ENCODE peak calls at places on chromosomes 7 and 10, in ten cellular contexts. I is GM20000, N is kidney, F is cardiac muscle cell, A is progenitor cell of endocrine pancreas, K is ovary, V is foreskin keratinocyte, H is nephron progenitor cell, M is IMR-90, T is BJ. Z is an unnamed sample.

GRCh38 chr10:125158528-125159485 is 1.6 kb downstream of the CTBP2 start:
- DNase-seq in I (peak; percentile 77), N (peak; percentile 82), F (peak; percentile 64), A (no peak), K (peak; percentile 55), V (no peak), H (peak; percentile 49), M (peak; percentile 54), T (no peak), Z (peak; percentile 44)

GRCh38 chr7:109950821-109951601 is 1139.9 kb upstream of the LRRN3 start:
- DNase-seq in I (no peak), N (no peak), F (no peak), A (no peak), K (no peak), V (no peak), H (no peak), M (no peak), T (no peak), Z (no peak)

GRCh38 chr10:13698217-13698616 is 111.5 kb downstream of the PRPF18 start:
- DNase-seq in I (no peak), N (no peak), F (no peak), A (no peak), K (no peak), V (peak; percentile 39), H (no peak), M (no peak), T (no peak), Z (no peak)

GRCh38 chr7:70694357-70694908 is 437.5 kb upstream of the GALNT17 start:
- DNase-seq in I (peak; percentile 73), N (peak; percentile 81), F (peak; percentile 70), A (peak; percentile 31), K (peak; percentile 44), V (no peak), H (peak; percentile 62), M (peak; percentile 28), T (no peak), Z (no peak)

GRCh38 chr10:132978542-132978941 is 36.2 kb upstream of the CFAP46 start:
- DNase-seq in I (no peak), N (no peak), F (no peak), A (no peak), K (no peak), V (no peak), H (no peak), M (no peak), T (no peak), Z (no peak)

GRCh38 chr10:123205041-123205440 is 50.8 kb downstream of the BUB3 start:
- DNase-seq in I (no peak), N (no peak), F (no peak), A (no peak), K (no peak), V (no peak), H (no peak), M (no peak), T (no peak), Z (peak; percentile 71)

GRCh38 chr10:17199351-17199804 is 2.1 kb downstream of the TRDMT1 start:
- DNase-seq in I (no peak), N (no peak), F (peak; percentile 21), A (no peak), K (no peak), V (no peak), H (no peak), M (peak; percentile 70), T (no peak), Z (peak; percentile 38)

GRCh38 chr7:476736-477360 is 42.8 kb downstream of the PDGFA start:
- DNase-seq in I (no peak), N (peak; percentile 45), F (no peak), A (no peak), K (no peak), V (no peak), H (no peak), M (no peak), T (no peak), Z (no peak)

DNA sequence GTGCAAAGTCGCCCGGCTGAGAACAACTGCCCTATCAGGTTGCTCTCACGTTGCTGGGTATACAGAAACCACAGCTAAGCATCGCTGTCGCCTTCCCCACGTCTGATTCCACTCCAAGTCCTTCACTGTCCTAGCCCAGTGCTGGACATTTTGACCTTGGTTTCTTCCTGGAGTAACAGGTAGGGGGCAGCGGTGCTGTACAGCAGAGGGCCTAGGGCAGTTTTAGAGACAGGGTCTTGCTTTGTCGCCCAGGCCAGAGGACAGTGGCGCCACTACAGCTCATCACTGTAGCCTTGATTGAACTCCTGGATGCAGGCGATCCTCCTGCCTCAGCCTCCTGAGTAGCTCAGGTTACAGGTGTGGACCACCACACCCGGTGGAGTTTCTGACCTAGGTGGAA is 2.6 kb downstream of the CLDN15 start:
- DNase-seq in I (no peak), N (no peak), F (no peak), A (no peak), K (no peak), V (no peak), H (no peak), M (no peak), T (no peak), Z (no peak)
- TF ChIP-seq CTCF in I (no peak), N (peak; percentile 20), F (peak; percentile 38), A (peak; percentile 31), K (no peak), V (peak; percentile 41), H (peak; percentile 22), M (peak; percentile 25), T (peak; percentile 31), Z (peak; percentile 39)

GRCh38 chr7:107056728-107057473 is 12.4 kb downstream of the PRKAR2B start:
- DNase-seq in I (no peak), N (no peak), F (no peak), A (no peak), K (no peak), V (no peak), H (no peak), M (no peak), T (no peak), Z (no peak)

GRCh38 chr7:107059468-107059867 is 15.0 kb downstream of the PRKAR2B start:
- DNase-seq in I (no peak), N (no peak), F (no peak), A (no peak), K (no peak), V (no peak), H (no peak), M (no peak), T (no peak), Z (no peak)

GRCh38 chr7:107057474-107057833 is 12.9 kb downstream of the PRKAR2B start:
- DNase-seq in I (no peak), N (no peak), F (no peak), A (no peak), K (no peak), V (no peak), H (no peak), M (no peak), T (no peak), Z (no peak)
- TF ChIP-seq CTCF in I (no peak), N (no peak), F (no peak), A (no peak), K (no peak), V (no peak), H (no peak), M (no peak), T (no peak), Z (no peak)

GRCh38 chr7:23710000-23710399 is at the start of gene STK31:
- DNase-seq in I (no peak), N (no peak), F (no peak), A (no peak), K (no peak), V (no peak), H (no peak), M (no peak), T (no peak), Z (no peak)

GRCh38 chr7:23715099-23715498 is 5.1 kb downstream of the STK31 start:
- DNase-seq in I (no peak), N (no peak), F (no peak), A (no peak), K (no peak), V (no peak), H (no peak), M (no peak), T (no peak), Z (peak; percentile 8)

GRCh38 chr7:23713285-23714235 is 3.5 kb downstream of the STK31 start:
- DNase-seq in I (no peak), N (no peak), F (no peak), A (no peak), K (no peak), V (peak; percentile 87), H (no peak), M (peak; percentile 90), T (peak; percentile 31), Z (peak; percentile 88)

GRCh38 chr7:23714579-23714978 is 4.6 kb downstream of the STK31 start:
- DNase-seq in I (no peak), N (no peak), F (no peak), A (no peak), K (no peak), V (no peak), H (no peak), M (no peak), T (no peak), Z (no peak)

GRCh38 chr7:23712368-23713284 is 2.6 kb downstream of the STK31 start:
- DNase-seq in I (peak; percentile 77), N (no peak), F (peak; percentile 65), A (no peak), K (no peak), V (peak; percentile 74), H (no peak), M (peak; percentile 78), T (no peak), Z (peak; percentile 81)
- TF ChIP-seq CTCF in I (no peak), N (peak; percentile 61), F (peak; percentile 48), A (peak; percentile 83), K (peak; percentile 59), V (peak; percentile 88), H (peak; percentile 63), M (peak; percentile 87), T (peak; percentile 40), Z (peak; percentile 82)

GRCh38 chr7:100567045-100567730 is 6.5 kb downstream of the SAP25 start:
- DNase-seq in I (no peak), N (no peak), F (no peak), A (no peak), K (peak; percentile 23), V (no peak), H (no peak), M (no peak), T (no peak), Z (no peak)

GRCh38 chr7:100568176-100568935 is 5.3 kb downstream of the SAP25 start:
- DNase-seq in I (no peak), N (no peak), F (no peak), A (no peak), K (peak; percentile 47), V (no peak), H (no peak), M (no peak), T (no peak), Z (no peak)

GRCh38 chr7:100567751-100568175 is 5.9 kb downstream of the SAP25 start:
- DNase-seq in I (no peak), N (no peak), F (no peak), A (no peak), K (peak; percentile 61), V (no peak), H (peak; percentile 66), M (no peak), T (no peak), Z (no peak)

GRCh38 chr7:100570954-100571828 is 2.5 kb downstream of the SAP25 start:
- DNase-seq in I (no peak), N (no peak), F (no peak), A (no peak), K (peak; percentile 27), V (no peak), H (peak; percentile 51), M (no peak), T (no peak), Z (no peak)

DNA sequence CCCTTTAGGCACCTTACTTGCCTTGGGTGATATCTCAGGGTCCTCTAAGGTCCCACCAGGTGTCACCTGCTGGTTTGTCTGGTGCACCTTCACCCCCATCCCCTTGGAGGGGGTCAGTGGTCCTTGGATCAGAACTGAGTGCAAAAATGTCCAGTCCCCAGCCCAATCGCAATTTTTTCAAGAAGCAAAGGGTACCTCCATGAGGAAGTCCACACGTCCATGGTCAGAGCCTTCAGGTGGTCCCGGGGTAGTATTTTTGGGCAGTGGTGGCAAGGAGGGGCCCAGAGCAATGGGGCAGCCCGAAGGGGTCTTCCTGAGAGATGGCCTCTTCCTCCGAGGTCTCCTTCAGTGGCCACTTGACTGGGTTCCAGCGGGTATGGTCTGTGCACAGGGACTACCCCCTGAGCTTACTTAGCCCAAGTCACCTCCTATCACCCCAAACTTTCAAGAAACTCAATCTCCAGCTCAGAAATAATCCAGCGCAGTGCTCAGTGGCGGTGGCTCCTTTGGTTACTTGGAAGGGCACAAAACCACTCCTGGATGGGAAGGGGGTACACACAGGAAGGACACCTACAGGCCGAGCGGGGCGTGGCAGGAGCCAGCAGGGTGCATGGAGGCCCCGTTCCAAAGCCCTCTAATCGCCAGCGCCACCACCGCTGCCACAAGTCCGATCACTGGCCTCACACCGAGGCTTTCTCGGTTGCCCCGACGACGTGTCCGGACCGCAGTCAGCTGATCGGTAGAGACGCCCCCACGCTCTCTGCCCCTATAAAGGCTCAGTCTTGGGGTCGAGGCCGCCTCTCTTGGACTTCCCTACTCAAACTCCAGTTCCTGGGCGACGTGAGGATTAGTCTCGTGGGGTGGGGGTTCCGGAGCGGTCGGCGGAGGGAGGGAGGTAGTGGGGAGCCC is 4.5 kb downstream of the SAP25 start:
- DNase-seq in I (peak; percentile 75), N (no peak), F (peak; percentile 72), A (peak; percentile 52), K (peak; percentile 70), V (no peak), H (peak; percentile 68), M (no peak), T (no peak), Z (no peak)
- TF ChIP-seq CTCF in I (peak; percentile 31), N (peak; percentile 9), F (peak; percentile 46), A (peak; percentile 54), K (no peak), V (peak; percentile 34), H (peak; percentile 39), M (peak; percentile 24), T (peak; percentile 44), Z (peak; percentile 35)